ENCODE peak calls at places on chromosomes 6 and 20, in four cellular contexts. K is bronchial epithelial cell, P is NCI-H1417, L is NCI-H187. V is an unnamed sample.

GRCh38 chr6:35237466-35237865 is 22.1 kb upstream of the ZNF76 start:
- DNase-seq in P (no peak), L (no peak), K (no peak), V (no peak)

GRCh38 chr6:158205220-158205944 is 37.2 kb downstream of the GTF2H5 start:
- DNase-seq in K (no peak), L (no peak), P (no peak), V (no peak)

GRCh38 chr20:2692036-2692885 is at the start of gene EBF4:
- DNase-seq in K (no peak), P (peak), L (no peak), V (no peak)

GRCh38 chr6:48186746-48187145 is 75.7 kb upstream of the PTCHD4 start:
- DNase-seq in P (no peak), L (no peak), K (no peak), V (no peak)

GRCh38 chr6:5514353-5514752 is 253.0 kb downstream of the FARS2 start:
- DNase-seq in L (no peak), K (no peak), P (no peak), V (no peak)

GRCh38 chr6:76441850-76442249 is 369.4 kb upstream of the IMPG1 start:
- DNase-seq in K (no peak), L (no peak), P (no peak), V (no peak)

GRCh38 chr6:170473226-170473789 is 79.8 kb downstream of the PSMB1 start:
- DNase-seq in L (no peak), K (no peak), P (no peak), V (no peak)

GRCh38 chr6:168647271-168647670 is 206.3 kb downstream of the SMOC2 start:
- DNase-seq in P (no peak), K (no peak), L (no peak), V (no peak)